ENCODE peak calls at places on chromosome 22, in six cellular contexts. E is smooth muscle cell of the brain vasculature, U is RWPE1, M is AML-193, X is fibroblast of the aortic adventitia, B is putamen. P is an unnamed sample.

GRCh38 chr22:24146190-24146616 is 35.1 kb upstream of the SUSD2 start:
- DNase-seq in E (peak; percentile 28), U (no peak), M (peak; percentile 72), X (peak; percentile 80), B (no peak), P (peak; percentile 82)

GRCh38 chr22:46447906-46448669 is 89.3 kb downstream of the CELSR1 start:
- DNase-seq in E (no peak), X (no peak), M (no peak), B (no peak), U (no peak), P (no peak)

GRCh38 chr22:45196926-45197605 is 33.3 kb downstream of the NUP50 start:
- DNase-seq in X (no peak), E (no peak), U (no peak), B (no peak), M (no peak), P (no peak)

GRCh38 chr22:49768961-49769690 is 58.5 kb downstream of the BRD1 start:
- DNase-seq in U (no peak), X (peak; percentile 31), M (no peak), B (peak; percentile 23), E (no peak), P (no peak)

GRCh38 chr22:20102203-20102780 is 13.6 kb upstream of the RANBP1 start:
- DNase-seq in X (no peak), E (no peak), B (no peak), U (no peak), M (no peak), P (no peak)

GRCh38 chr22:36079041-36079440 is 50.4 kb upstream of the RBFOX2 start:
- DNase-seq in E (no peak), B (no peak), X (no peak), M (no peak), U (no peak), P (no peak)

GRCh38 chr22:35995345-35995744 is 33.3 kb downstream of the RBFOX2 start:
- DNase-seq in E (no peak), U (no peak), X (no peak), B (no peak), M (no peak), P (no peak)

GRCh38 chr22:30287626-30288413 is 1.5 kb downstream of the CASTOR1 start:
- DNase-seq in B (peak; percentile 76), M (peak; percentile 68), E (peak; percentile 78), X (peak; percentile 93), U (peak; percentile 65), P (peak; percentile 73)

GRCh38 chr22:39103431-39103830 is 6.4 kb downstream of the APOBEC3H start:
- DNase-seq in X (no peak), M (no peak), B (no peak), U (no peak), E (no peak), P (no peak)

GRCh38 chr22:18974477-18975180 is 38.5 kb upstream of the PRODH start:
- DNase-seq in B (no peak), X (no peak), E (no peak), M (no peak), U (no peak), P (no peak)

GRCh38 chr22:31929126-31929928 is 15.0 kb upstream of the YWHAH start:
- DNase-seq in X (no peak), B (no peak), U (no peak), M (no peak), E (no peak), P (no peak)

GRCh38 chr22:46193898-46194310 is 43.6 kb downstream of the PPARA start:
- DNase-seq in X (peak; percentile 14), E (no peak), U (no peak), M (no peak), B (no peak), P (no peak)

GRCh38 chr22:49066619-49067018 is 761.1 kb downstream of the BRD1 start:
- DNase-seq in B (no peak), E (no peak), M (no peak), U (no peak), X (no peak), P (no peak)

GRCh38 chr22:20406686-20407408 is 12.9 kb downstream of the ZNF74 start:
- DNase-seq in B (no peak), E (no peak), M (no peak), U (no peak), X (no peak), P (no peak)

GRCh38 chr22:45480717-45481116 is 22.0 kb upstream of the FBLN1 start:
- DNase-seq in X (no peak), M (no peak), E (no peak), B (no peak), U (no peak), P (no peak)

GRCh38 chr22:37623075-37624016 is 14.7 kb downstream of the GGA1 start:
- DNase-seq in E (no peak), M (peak; percentile 45), X (peak; percentile 57), B (no peak), U (peak; percentile 54), P (no peak)

GRCh38 chr22:19696504-19697276 is 17.6 kb upstream of the SEPTIN5 start:
- DNase-seq in M (no peak), B (no peak), X (no peak), E (no peak), U (no peak), P (no peak)

GRCh38 chr22:37552560-37553163 is 7.6 kb upstream of the CDC42EP1 start:
- DNase-seq in X (peak; percentile 71), B (no peak), U (no peak), M (no peak), E (no peak), P (no peak)

GRCh38 chr22:49826603-49827306 is 918 bp downstream of the BRD1 start:
- DNase-seq in M (no peak), E (no peak), X (peak; percentile 53), U (peak; percentile 14), B (peak; percentile 27), P (no peak)

P was measured in GF-D8.